ENCODE peak calls at places on chromosomes 4 and X, in five cellular contexts. G is tibial nerve, Z is uterus, U is fibroblast of lung, M is MM.1S. V is an unnamed sample. For H3K9me3 and H3K36me3, the result is how much of the 10 kb centered on the place peaks cover.

GRCh38 chr4:86092684-86093083 is 267.2 kb downstream of the MAPK10 start:
- DNase-seq in G (no peak), Z (no peak), M (no peak), U (peak), V (no peak)

GRCh38 chr4:44016582-44017421 is 431.8 kb downstream of the KCTD8 start:
- DNase-seq in Z (no peak), G (no peak), U (peak), M (peak), V (no peak)

GRCh38 chr4:164058775-164059174 is 564.3 kb downstream of the TMA16 start:
- DNase-seq in M (no peak), U (peak), Z (no peak), G (no peak), V (no peak)

GRCh38 chrX:12975999-12976558 is 1.2 kb downstream of the TMSB4X start:
- DNase-seq in M (peak), U (peak), G (no peak), Z (peak), V (peak)

GRCh38 chr4:72767903-72768817 is 199.1 kb upstream of the ADAMTS3 start:
- DNase-seq in M (no peak), U (peak), Z (no peak), G (no peak), V (no peak)

GRCh38 chrX:48752498-48752897 is 9.0 kb upstream of the GLOD5 start:
- DNase-seq in M (no peak), Z (no peak), G (no peak), U (no peak), V (no peak)

GRCh38 chrX:23952984-23953907 is 45.4 kb downstream of the CXorf58 start:
- DNase-seq in Z (no peak), M (peak), G (no peak), U (no peak), V (no peak)

GRCh38 chr4:94216394-94216793 is 8.7 kb downstream of the SMARCAD1 start:
- DNase-seq in M (no peak), G (no peak), Z (no peak), U (no peak), V (no peak)

GRCh38 chr4:146469053-146469452 is 52.7 kb downstream of the SLC10A7 start:
- DNase-seq in U (peak), G (no peak), M (no peak), Z (no peak), V (no peak)

GRCh38 chr4:82851902-82852750 is 38.8 kb downstream of the SEC31A start:
- DNase-seq in M (peak), G (no peak), U (peak), Z (no peak), V (no peak)

GRCh38 chr4:5378002-5378401 is 326.7 kb downstream of the STK32B start:
- DNase-seq in Z (no peak), M (no peak), G (no peak), U (no peak), V (no peak)

GRCh38 chrX:134622813-134623185 is 35.5 kb downstream of the PLAC1 start:
- DNase-seq in M (no peak), U (peak), Z (no peak), G (no peak), V (no peak)

GRCh38 chr4:128565565-128566186 is 243.8 kb upstream of the JADE1 start:
- DNase-seq in G (no peak), M (peak), Z (peak), U (no peak), V (peak)

GRCh38 chr4:53905935-53906377 is 158.4 kb downstream of the CHIC2 start:
- DNase-seq in U (peak), G (no peak), Z (peak), M (peak), V (no peak)

GRCh38 chr4:76984127-76984526 is 34.6 kb downstream of the SEPTIN11 start:
- DNase-seq in U (peak), Z (peak), M (peak), G (no peak), V (no peak)

GRCh38 chr4:21605006-21605405 is 343.6 kb downstream of the KCNIP4 start:
- DNase-seq in G (no peak), U (no peak), M (no peak), Z (no peak), V (no peak)

GRCh38 chr4:6582889-6583504 is 8.0 kb downstream of the MAN2B2 start:
- DNase-seq in G (no peak), M (peak), U (peak), Z (no peak), V (no peak)

GRCh38 chrX:152725409-152725808 is 8.1 kb downstream of the CSAG1 start:
- DNase-seq in Z (no peak), M (no peak), G (no peak), U (no peak), V (no peak)

GRCh38 chr4:165088366-165088765 is 24.3 kb downstream of the TMEM192 start:
- DNase-seq in M (no peak), Z (no peak), U (no peak), G (no peak), V (no peak)

GRCh38 chr4:142475663-142476062 is 370.4 kb downstream of the INPP4B start:
- DNase-seq in M (no peak), G (no peak), Z (no peak), U (peak), V (no peak)
- H3K4me3 ChIP-seq in M (no peak), G (no peak), Z (no peak), U (no peak), V (no peak)

DNA sequence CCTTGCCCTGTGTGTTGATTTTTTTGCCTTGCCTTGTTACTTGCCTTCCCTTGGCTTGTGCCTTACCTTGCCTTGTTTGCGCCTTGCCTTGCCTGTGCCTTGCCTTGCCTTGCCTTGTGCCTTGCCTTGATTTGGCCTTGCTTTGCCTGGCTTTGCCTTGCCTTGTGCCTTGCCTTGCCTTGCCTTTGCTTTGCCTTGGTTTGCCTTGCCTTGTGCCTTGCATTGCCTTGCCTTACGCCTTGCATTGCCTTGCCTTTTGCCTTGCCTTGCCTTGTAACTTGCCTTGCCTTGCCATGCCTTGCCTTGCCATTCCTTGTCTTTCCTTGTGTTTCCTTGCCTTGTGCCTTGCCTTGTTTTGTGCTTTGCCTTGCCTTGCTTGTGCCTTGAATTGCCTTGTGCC is 94.6 kb downstream of the TAB3 start:
- DNase-seq in G (no peak), U (no peak), M (no peak), Z (no peak), V (no peak)
- H3K9me3 ChIP-seq in G (under half), U (under half), M (under half), Z (under half), V (under half)

DNA sequence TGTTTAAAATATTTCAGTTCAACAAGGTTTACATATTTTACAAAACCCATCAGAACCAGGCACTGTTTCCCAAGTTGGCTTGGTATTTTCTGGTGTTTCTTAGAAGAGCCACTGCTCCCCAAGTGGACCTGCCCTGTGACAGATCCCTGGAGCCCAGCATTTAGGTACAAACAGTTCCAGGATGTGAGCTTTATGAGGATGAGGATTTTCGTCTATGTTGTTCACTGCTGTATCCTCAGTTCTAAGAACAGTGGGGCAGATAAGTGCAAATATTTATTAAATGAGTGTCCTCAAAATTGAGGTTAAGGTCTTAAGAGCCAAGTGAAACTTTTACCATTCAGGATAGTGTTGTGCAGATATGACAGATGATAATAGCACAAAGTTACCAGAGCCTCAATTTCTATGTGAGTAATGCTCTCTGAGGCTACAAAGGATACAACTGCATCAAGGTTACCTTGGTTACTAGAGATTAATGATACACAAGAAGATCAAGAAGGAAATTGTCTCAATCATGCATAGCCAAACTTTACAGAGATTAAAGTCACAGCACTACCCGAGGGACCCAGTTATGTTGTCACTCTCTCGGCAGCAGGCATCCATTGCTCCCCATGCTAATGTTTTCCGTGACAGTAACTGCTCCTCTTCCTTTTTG is 37.5 kb downstream of the ANXA3 start:
- DNase-seq in U (peak), Z (no peak), M (no peak), G (no peak), V (no peak)
- H3K36me3 ChIP-seq in U (under half), Z (under half), M (under half), G (under half), V (under half)

GRCh38 chr4:99061048-99061447 is 27.5 kb downstream of the ADH5 start:
- DNase-seq in Z (no peak), M (no peak), U (no peak), G (no peak), V (no peak)

GRCh38 chr4:99054428-99054994 is 34.1 kb downstream of the ADH5 start:
- DNase-seq in M (no peak), Z (no peak), G (no peak), U (no peak), V (no peak)

GRCh38 chr4:99062120-99062519 is 26.5 kb downstream of the ADH5 start:
- DNase-seq in M (no peak), G (no peak), U (peak), Z (no peak), V (no peak)

GRCh38 chr4:99058228-99058627 is 30.4 kb downstream of the ADH5 start:
- DNase-seq in G (no peak), M (no peak), U (no peak), Z (no peak), V (peak)

DNA sequence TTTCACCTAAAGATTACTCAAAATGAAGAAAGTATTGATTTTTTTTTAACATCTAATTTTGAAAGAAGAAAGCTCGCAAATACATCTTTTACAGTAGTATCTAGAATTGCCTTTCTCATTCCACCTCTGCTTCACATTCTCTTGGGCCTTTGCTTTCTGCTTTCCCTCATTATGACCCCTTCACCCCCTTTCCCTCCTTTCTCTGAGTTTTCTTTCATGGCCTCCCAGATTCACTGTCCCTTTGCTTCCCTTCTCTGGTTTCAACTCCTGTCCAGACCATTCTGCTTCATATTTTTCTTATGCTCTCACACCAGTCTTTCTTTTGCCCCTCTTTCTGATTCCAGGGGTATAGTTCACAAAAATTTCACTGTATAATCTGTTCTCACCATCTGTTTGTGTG is 29.0 kb downstream of the ADH5 start:
- DNase-seq in M (no peak), G (no peak), Z (no peak), U (no peak), V (no peak)
- H3K4me3 ChIP-seq in M (no peak), G (no peak), Z (no peak), U (no peak), V (no peak)

GRCh38 chr4:142648378-142648777 is 197.7 kb downstream of the INPP4B start:
- DNase-seq in M (no peak), G (no peak), U (no peak), Z (no peak), V (no peak)

DNA sequence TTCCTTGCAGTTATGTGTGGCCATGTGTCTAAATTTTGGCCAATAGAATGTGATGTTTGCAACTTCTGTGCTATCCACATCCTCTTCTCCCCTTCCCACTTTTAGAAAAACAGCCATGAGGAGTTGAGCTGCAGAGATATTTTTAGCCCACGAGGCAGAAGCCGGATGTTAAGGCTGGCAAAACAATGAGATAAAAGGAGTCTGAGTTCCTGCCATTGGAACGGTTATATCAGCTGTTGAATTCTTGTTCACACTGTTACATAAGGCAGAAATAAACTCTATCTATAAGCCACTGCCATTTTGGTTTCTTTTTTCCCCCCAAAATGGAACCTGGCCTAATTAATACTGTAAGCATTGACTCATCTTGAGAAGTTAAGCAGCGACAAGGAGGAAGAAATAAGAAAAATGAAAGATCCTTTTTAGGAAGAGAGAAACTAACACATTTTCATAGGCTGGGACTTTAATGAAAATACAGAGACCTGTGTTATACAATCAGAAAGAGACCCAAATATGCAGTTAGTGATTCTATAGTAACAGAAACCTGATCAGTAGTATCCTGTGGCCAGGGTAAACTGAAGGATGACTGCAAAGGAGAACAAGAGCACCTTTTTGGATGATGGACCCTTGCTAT is 200.5 kb downstream of the INPP4B start:
- DNase-seq in U (peak), G (no peak), M (peak), Z (no peak), V (no peak)
- H3K9me3 ChIP-seq in U (under half), G (under half), M (under half), Z (under half), V (under half)

DNA sequence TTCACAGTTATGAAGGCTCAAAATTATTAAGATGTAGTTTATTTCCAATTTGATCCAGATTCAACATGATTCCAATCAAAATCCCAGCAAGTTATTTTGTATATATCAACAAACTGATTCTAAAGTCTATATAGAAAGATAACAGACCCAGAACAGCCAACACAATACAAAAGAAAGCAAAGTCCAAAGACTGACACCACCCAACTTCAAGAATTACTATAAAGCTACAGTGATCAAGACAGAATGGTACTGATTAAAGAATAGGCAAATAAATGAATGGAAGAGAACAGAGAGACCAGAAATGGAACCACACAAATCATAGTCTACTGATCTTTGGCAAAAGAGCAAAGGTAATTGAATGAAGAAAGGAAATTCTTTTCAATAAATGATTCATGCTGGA is 34.9 kb downstream of the NFXL1 start:
- DNase-seq in Z (no peak), U (no peak), G (no peak), M (no peak), V (no peak)
- H3K36me3 ChIP-seq in Z (under half), U (under half), G (under half), M (under half), V (half or more)

GRCh38 chr4:158067646-158068045 is 105.2 kb downstream of the GASK1B start:
- DNase-seq in G (no peak), Z (no peak), M (no peak), U (peak), V (no peak)
- H3K4me3 ChIP-seq in G (no peak), Z (no peak), M (no peak), U (no peak), V (no peak)

DNA sequence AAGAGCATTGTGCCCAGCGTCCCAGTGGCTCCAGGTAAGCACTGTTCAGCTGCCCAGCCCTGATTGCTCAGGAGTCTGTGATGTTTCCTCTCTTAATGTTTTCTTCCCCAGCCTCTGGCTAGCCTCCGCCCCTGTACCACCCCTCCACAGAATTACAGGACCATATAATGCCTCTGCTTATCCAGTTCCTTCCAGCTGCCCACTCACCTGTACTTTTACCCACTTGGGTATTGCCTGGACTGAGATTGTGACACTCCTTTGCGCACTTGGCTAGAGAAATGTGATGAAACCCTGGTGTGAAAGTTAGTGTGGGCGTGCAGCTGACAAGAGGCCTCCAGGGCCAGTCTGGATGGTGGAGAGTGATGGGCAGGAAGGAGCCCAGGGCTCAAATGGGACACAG is at the start of gene AWAT2:
- DNase-seq in Z (no peak), U (no peak), G (no peak), M (no peak), V (no peak)
- H3K9me3 ChIP-seq in Z (under half), U (under half), G (under half), M (under half), V (under half)

GRCh38 chr4:47877204-47877603 is 37.2 kb downstream of the NFXL1 start:
- DNase-seq in G (no peak), M (no peak), U (no peak), Z (no peak), V (no peak)

GRCh38 chr4:47882228-47882627 is 32.2 kb downstream of the NFXL1 start:
- DNase-seq in U (no peak), Z (no peak), M (no peak), G (no peak), V (no peak)

GRCh38 chr4:47876310-47876709 is 38.1 kb downstream of the NFXL1 start:
- DNase-seq in M (no peak), U (no peak), G (no peak), Z (no peak), V (no peak)

GRCh38 chr4:47873877-47874571 is 36.2 kb upstream of the CORIN start:
- DNase-seq in M (no peak), Z (no peak), U (no peak), G (no peak), V (no peak)

GRCh38 chr4:47876784-47877183 is 37.6 kb downstream of the NFXL1 start:
- DNase-seq in M (no peak), Z (no peak), U (no peak), G (no peak), V (no peak)
- H3K36me3 ChIP-seq in M (under half), Z (under half), U (under half), G (under half), V (half or more)

GRCh38 chr4:8568068-8568668 is 12.0 kb upstream of the GPR78 start:
- DNase-seq in M (no peak), Z (no peak), G (no peak), U (peak), V (no peak)
- H3K4me3 ChIP-seq in M (no peak), Z (no peak), G (no peak), U (no peak), V (no peak)

V was measured in heart left ventricle.